ENCODE peak calls at places on chromosomes 13 and 19, in five cellular contexts. C, X, I, U and R are unnamed samples.

GRCh38 chr19:38900220-38900629 is 456 bp downstream of the NFKBIB start:
- DNase-seq in X (no peak), U (no peak), C (no peak), I (no peak), R (no peak)

GRCh38 chr19:12786149-12786870 is 5.0 kb upstream of the JUNB start:
- DNase-seq in I (peak), C (no peak), U (peak), X (no peak), R (no peak)

GRCh38 chr19:29111581-29111980 is 101.4 kb downstream of the UQCRFS1 start:
- DNase-seq in U (no peak), I (no peak), C (no peak), X (no peak), R (no peak)

GRCh38 chr13:32585625-32586021 is 629 bp upstream of the PDS5B start:
- DNase-seq in X (no peak), U (peak), I (peak), C (no peak), R (no peak)

GRCh38 chr13:29953542-29953941 is 103.1 kb upstream of the UBL3 start:
- DNase-seq in C (no peak), I (no peak), X (no peak), U (no peak), R (no peak)

GRCh38 chr19:58243351-58243750 is 14.6 kb downstream of the ZNF544 start:
- DNase-seq in X (no peak), C (no peak), U (no peak), I (no peak), R (no peak)

GRCh38 chr19:4234862-4235201 is 5.5 kb downstream of the EBI3 start:
- DNase-seq in I (no peak), C (no peak), X (no peak), U (no peak), R (no peak)

GRCh38 chr13:43924549-43925245 is 45.0 kb downstream of the LACC1 start:
- DNase-seq in X (no peak), C (no peak), I (no peak), U (no peak), R (no peak)

GRCh38 chr19:6532244-6532999 is 1.6 kb downstream of the TNFSF9 start:
- DNase-seq in X (no peak), U (no peak), C (no peak), I (peak), R (no peak)

GRCh38 chr13:107865643-107866006 is 349.7 kb downstream of the LIG4 start:
- DNase-seq in C (no peak), X (no peak), I (no peak), U (no peak), R (no peak)

GRCh38 chr19:658916-659839 is 3.8 kb downstream of the RNF126 start:
- DNase-seq in I (no peak), X (no peak), C (no peak), U (peak), R (peak)